ENCODE peak calls at places on chromosomes 12 and 14, in nine cellular contexts. J is activated naive CD4-positive, alpha-beta T cell treated with anti-CD3 and anti-CD28 coated beads for 36 hours; D is mesendoderm; N is AG20443; L is renal cortical epithelial cell; F is glutamatergic neuron; Q is HAP-1; P is neural crest cell; E is left lung. W is an unnamed sample.

GRCh38 chr12:59446156-59446555 is 149.7 kb upstream of the SLC16A7 start:
- DNase-seq in J (no peak), D (peak; percentile 14), N (no peak), L (no peak), F (no peak), Q (no peak), P (no peak), E (no peak), W (no peak)

GRCh38 chr12:52515927-52516831 is 4.0 kb downstream of the KRT5 start:
- DNase-seq in J (no peak), D (no peak), N (peak; percentile 32), L (no peak), F (no peak), Q (no peak), P (no peak), E (no peak), W (no peak)

GRCh38 chr12:9364224-9365176 is 156.3 kb upstream of the PZP start:
- DNase-seq in J (peak; percentile 48), D (peak; percentile 88), N (peak; percentile 63), L (peak; percentile 80), F (peak; percentile 50), Q (peak; percentile 79), P (no peak), E (no peak), W (peak; percentile 33)

GRCh38 chr12:113334786-113335539 is at the start of gene SLC8B1:
- DNase-seq in J (peak; percentile 87), D (peak; percentile 87), N (peak; percentile 98), L (peak; percentile 56), F (peak; percentile 95), Q (peak; percentile 91), P (peak; percentile 93), E (peak; percentile 90), W (peak; percentile 95)

GRCh38 chr12:76713130-76713529 is 50.8 kb upstream of the ZDHHC17 start:
- DNase-seq in J (no peak), D (peak; percentile 76), N (no peak), L (no peak), F (no peak), Q (no peak), P (no peak), E (no peak), W (no peak)

GRCh38 chr14:69535230-69535848 is 39.3 kb downstream of the CCDC177 start:
- DNase-seq in J (peak; percentile 8), D (peak; percentile 87), N (peak; percentile 86), L (peak; percentile 38), F (peak; percentile 71), Q (peak; percentile 70), P (peak; percentile 62), E (peak; percentile 50), W (peak; percentile 67)

GRCh38 chr12:109775172-109775881 is 57.9 kb downstream of the TRPV4 start:
- DNase-seq in J (peak; percentile 84), D (peak; percentile 72), N (peak; percentile 88), L (peak; percentile 40), F (peak; percentile 87), Q (peak; percentile 86), P (peak; percentile 86), E (peak; percentile 66), W (peak; percentile 85)

GRCh38 chr14:99181246-99181645 is 90.8 kb downstream of the BCL11B start:
- DNase-seq in J (peak; percentile 78), D (no peak), N (no peak), L (no peak), F (no peak), Q (no peak), P (no peak), E (no peak), W (no peak)

GRCh38 chr12:83179999-83180398 is 493.3 kb downstream of the TMTC2 start:
- DNase-seq in J (no peak), D (no peak), N (no peak), L (no peak), F (no peak), Q (no peak), P (no peak), E (no peak), W (no peak)

GRCh38 chr14:68569970-68570409 is 222.9 kb downstream of the ZFP36L1 start:
- DNase-seq in J (no peak), D (no peak), N (no peak), L (peak; percentile 53), F (no peak), Q (no peak), P (no peak), E (peak; percentile 40), W (no peak)

GRCh38 chr12:112149596-112149995 is 24.2 kb downstream of the TRAFD1 start:
- DNase-seq in J (no peak), D (peak; percentile 6), N (peak; percentile 9), L (peak; percentile 76), F (no peak), Q (no peak), P (no peak), E (peak; percentile 61), W (no peak)

GRCh38 chr14:53865716-53866115 is 90.9 kb downstream of the BMP4 start:
- DNase-seq in J (no peak), D (no peak), N (no peak), L (no peak), F (no peak), Q (no peak), P (no peak), E (no peak), W (no peak)

GRCh38 chr12:124917841-124918621 is 3.6 kb upstream of the UBC start:
- DNase-seq in J (peak; percentile 33), D (peak; percentile 36), N (no peak), L (peak; percentile 82), F (no peak), Q (no peak), P (no peak), E (no peak), W (no peak)

GRCh38 chr14:39303100-39303499 is 69.4 kb downstream of the MIA2 start:
- DNase-seq in J (no peak), D (no peak), N (no peak), L (no peak), F (no peak), Q (peak; percentile 62), P (no peak), E (no peak), W (no peak)

GRCh38 chr14:104297721-104298401 is 159.5 kb downstream of the KIF26A start:
- DNase-seq in J (no peak), D (no peak), N (no peak), L (no peak), F (peak; percentile 7), Q (no peak), P (no peak), E (no peak), W (no peak)

GRCh38 chr12:55703976-55704761 is 3.5 kb downstream of the ITGA7 start:
- DNase-seq in J (no peak), D (no peak), N (no peak), L (no peak), F (no peak), Q (no peak), P (no peak), E (no peak), W (no peak)

GRCh38 chr12:22715254-22715653 is 90.3 kb downstream of the ETNK1 start:
- DNase-seq in J (no peak), D (no peak), N (no peak), L (no peak), F (no peak), Q (no peak), P (no peak), E (no peak), W (no peak)

GRCh38 chr12:68981536-68981935 is 48.6 kb upstream of the CPM start:
- DNase-seq in J (no peak), D (peak; percentile 5), N (no peak), L (no peak), F (no peak), Q (no peak), P (no peak), E (no peak), W (no peak)

GRCh38 chr12:111728795-111729194 is 37.9 kb upstream of the ALDH2 start:
- DNase-seq in J (no peak), D (no peak), N (no peak), L (no peak), F (no peak), Q (no peak), P (no peak), E (no peak), W (no peak)

GRCh38 chr12:50276912-50277671 is 6.2 kb downstream of the LIMA1 start:
- DNase-seq in J (no peak), D (no peak), N (no peak), L (peak; percentile 43), F (no peak), Q (no peak), P (no peak), E (no peak), W (no peak)

GRCh38 chr12:19915392-19916192 is 452.7 kb upstream of the PDE3A start:
- DNase-seq in J (no peak), D (peak; percentile 43), N (peak; percentile 33), L (peak; percentile 77), F (no peak), Q (no peak), P (no peak), E (no peak), W (no peak)

GRCh38 chr14:44180975-44181374 is 326.1 kb downstream of the FSCB start:
- DNase-seq in J (no peak), D (no peak), N (no peak), L (no peak), F (no peak), Q (no peak), P (no peak), E (no peak), W (no peak)

GRCh38 chr14:32354716-32355115 is 25.6 kb downstream of the AKAP6 start:
- DNase-seq in J (no peak), D (no peak), N (no peak), L (no peak), F (peak; percentile 37), Q (peak; percentile 20), P (no peak), E (no peak), W (no peak)